ENCODE peak calls at places on chromosome 4, in nine cellular contexts. One of them, this sample, is unnamed.

GRCh38 chr4:17512973-17513665 is 1.2 kb upstream of the QDPR start:
- DNase-seq in tibial nerve: no peak
- DNase-seq in upper lobe of left lung: no peak
- DNase-seq in sigmoid colon: no peak
- DNase-seq in heart left ventricle: no peak
- DNase-seq in right lobe of liver: no peak
- DNase-seq in transverse colon: no peak
- DNase-seq in endothelial cell of umbilical vein: no peak
- DNase-seq in prostate gland: no peak
- DNase-seq in this sample: peak

GRCh38 chr4:139312552-139313332 is 10.5 kb upstream of the NDUFC1 start:
- DNase-seq in upper lobe of left lung: no peak
- DNase-seq in heart left ventricle: no peak
- DNase-seq in sigmoid colon: no peak
- DNase-seq in endothelial cell of umbilical vein: no peak
- DNase-seq in transverse colon: no peak
- DNase-seq in prostate gland: no peak
- DNase-seq in tibial nerve: no peak
- DNase-seq in right lobe of liver: no peak
- DNase-seq in this sample: peak

GRCh38 chr4:56408978-56409377 is 21.7 kb upstream of the AASDH start:
- DNase-seq in endothelial cell of umbilical vein: no peak
- DNase-seq in right lobe of liver: no peak
- DNase-seq in upper lobe of left lung: no peak
- DNase-seq in tibial nerve: no peak
- DNase-seq in transverse colon: no peak
- DNase-seq in sigmoid colon: no peak
- DNase-seq in prostate gland: no peak
- DNase-seq in heart left ventricle: no peak
- DNase-seq in this sample: no peak

GRCh38 chr4:39259571-39260330 is 77.4 kb downstream of the WDR19 start:
- DNase-seq in tibial nerve: no peak
- DNase-seq in upper lobe of left lung: no peak
- DNase-seq in heart left ventricle: no peak
- DNase-seq in prostate gland: no peak
- DNase-seq in transverse colon: no peak
- DNase-seq in endothelial cell of umbilical vein: peak
- DNase-seq in sigmoid colon: no peak
- DNase-seq in right lobe of liver: no peak
- DNase-seq in this sample: no peak

GRCh38 chr4:14180983-14181601 is 553.6 kb upstream of the BOD1L1 start:
- DNase-seq in endothelial cell of umbilical vein: peak
- DNase-seq in prostate gland: peak
- DNase-seq in upper lobe of left lung: no peak
- DNase-seq in tibial nerve: no peak
- DNase-seq in sigmoid colon: no peak
- DNase-seq in heart left ventricle: no peak
- DNase-seq in right lobe of liver: no peak
- DNase-seq in transverse colon: no peak
- DNase-seq in this sample: no peak

GRCh38 chr4:109675843-109676242 is 27.4 kb downstream of the CASP6 start:
- DNase-seq in sigmoid colon: no peak
- DNase-seq in endothelial cell of umbilical vein: no peak
- DNase-seq in tibial nerve: no peak
- DNase-seq in prostate gland: no peak
- DNase-seq in transverse colon: no peak
- DNase-seq in right lobe of liver: no peak
- DNase-seq in upper lobe of left lung: no peak
- DNase-seq in heart left ventricle: no peak
- DNase-seq in this sample: no peak

GRCh38 chr4:86449746-86450145 is 89.9 kb upstream of the MAPK10 start:
- DNase-seq in endothelial cell of umbilical vein: no peak
- DNase-seq in heart left ventricle: no peak
- DNase-seq in sigmoid colon: no peak
- DNase-seq in right lobe of liver: no peak
- DNase-seq in prostate gland: no peak
- DNase-seq in transverse colon: no peak
- DNase-seq in tibial nerve: no peak
- DNase-seq in upper lobe of left lung: no peak
- DNase-seq in this sample: peak

GRCh38 chr4:93814141-93814540 is 14.4 kb upstream of the ATOH1 start:
- DNase-seq in heart left ventricle: no peak
- DNase-seq in sigmoid colon: no peak
- DNase-seq in transverse colon: no peak
- DNase-seq in right lobe of liver: no peak
- DNase-seq in prostate gland: no peak
- DNase-seq in upper lobe of left lung: no peak
- DNase-seq in tibial nerve: no peak
- DNase-seq in endothelial cell of umbilical vein: no peak
- DNase-seq in this sample: no peak

GRCh38 chr4:102760645-102761477 is at the start of gene MANBA:
- DNase-seq in tibial nerve: peak
- DNase-seq in transverse colon: peak
- DNase-seq in right lobe of liver: peak
- DNase-seq in endothelial cell of umbilical vein: peak
- DNase-seq in heart left ventricle: peak
- DNase-seq in upper lobe of left lung: peak
- DNase-seq in sigmoid colon: peak
- DNase-seq in prostate gland: peak
- DNase-seq in this sample: peak
- TF ChIP-seq CTCF in tibial nerve: no peak
- TF ChIP-seq CTCF in transverse colon: no peak
- TF ChIP-seq CTCF in right lobe of liver: no peak
- TF ChIP-seq CTCF in endothelial cell of umbilical vein: no peak
- TF ChIP-seq CTCF in heart left ventricle: no peak
- TF ChIP-seq CTCF in upper lobe of left lung: no peak
- TF ChIP-seq CTCF in sigmoid colon: no peak
- TF ChIP-seq CTCF in prostate gland: no peak
- TF ChIP-seq CTCF in this sample: no peak

GRCh38 chr4:156970501-156971167 is 965 bp downstream of the PDGFC start:
- DNase-seq in tibial nerve: peak
- DNase-seq in transverse colon: peak
- DNase-seq in heart left ventricle: peak
- DNase-seq in endothelial cell of umbilical vein: peak
- DNase-seq in sigmoid colon: peak
- DNase-seq in right lobe of liver: peak
- DNase-seq in prostate gland: peak
- DNase-seq in upper lobe of left lung: peak
- DNase-seq in this sample: no peak

GRCh38 chr4:156972370-156972980 is 876 bp upstream of the PDGFC start:
- DNase-seq in right lobe of liver: no peak
- DNase-seq in transverse colon: no peak
- DNase-seq in sigmoid colon: no peak
- DNase-seq in upper lobe of left lung: no peak
- DNase-seq in tibial nerve: no peak
- DNase-seq in heart left ventricle: no peak
- DNase-seq in endothelial cell of umbilical vein: no peak
- DNase-seq in prostate gland: no peak
- DNase-seq in this sample: no peak

GRCh38 chr4:156974264-156974663 is 2.7 kb upstream of the PDGFC start:
- DNase-seq in upper lobe of left lung: no peak
- DNase-seq in prostate gland: no peak
- DNase-seq in sigmoid colon: no peak
- DNase-seq in heart left ventricle: no peak
- DNase-seq in endothelial cell of umbilical vein: no peak
- DNase-seq in right lobe of liver: no peak
- DNase-seq in tibial nerve: no peak
- DNase-seq in transverse colon: no peak
- DNase-seq in this sample: no peak

GRCh38 chr4:156971168-156971601 is 414 bp downstream of the PDGFC start:
- DNase-seq in right lobe of liver: peak
- DNase-seq in tibial nerve: no peak
- DNase-seq in transverse colon: peak
- DNase-seq in prostate gland: peak
- DNase-seq in heart left ventricle: peak
- DNase-seq in sigmoid colon: peak
- DNase-seq in endothelial cell of umbilical vein: no peak
- DNase-seq in upper lobe of left lung: no peak
- DNase-seq in this sample: no peak

DNA sequence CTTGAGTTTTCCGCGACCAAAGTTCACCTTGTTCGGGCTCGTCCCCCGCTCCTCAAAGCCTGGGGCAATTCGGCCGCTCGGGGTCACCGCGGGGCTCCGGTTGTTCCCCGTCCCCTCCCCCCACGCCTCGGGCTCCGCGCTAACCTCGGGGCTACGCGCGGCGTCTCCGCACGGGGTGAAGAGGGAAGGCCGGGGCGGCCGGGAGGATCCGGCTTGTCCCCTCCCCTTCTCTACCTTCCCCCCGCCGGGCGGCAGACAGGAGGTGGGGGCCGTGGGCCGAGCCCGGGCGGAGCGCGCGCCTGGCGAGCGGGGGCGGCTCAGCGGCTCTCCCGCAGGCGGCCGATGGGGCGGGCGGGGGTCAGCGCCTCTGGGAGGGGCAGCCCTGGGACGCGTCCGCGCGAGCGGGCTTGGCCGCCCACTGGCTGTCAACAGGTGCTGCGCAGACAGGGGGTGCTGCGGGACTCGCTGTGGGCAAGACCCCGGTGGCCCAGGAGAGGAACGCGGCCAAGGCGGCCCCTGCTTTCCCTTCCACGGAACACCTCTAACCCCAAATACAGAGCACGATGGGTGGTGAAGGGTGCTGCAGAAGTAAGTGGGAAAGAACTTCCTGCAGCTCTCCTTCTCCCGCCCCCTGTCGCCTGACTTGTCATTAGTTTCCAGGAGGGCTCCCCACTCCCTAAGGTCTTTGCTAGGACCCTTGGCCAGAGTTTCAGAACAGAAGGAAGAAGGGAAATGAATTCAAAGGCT is at the start of gene PDGFC:
- DNase-seq in heart left ventricle: peak
- DNase-seq in tibial nerve: peak
- DNase-seq in endothelial cell of umbilical vein: peak
- DNase-seq in upper lobe of left lung: peak
- DNase-seq in transverse colon: peak
- DNase-seq in prostate gland: peak
- DNase-seq in right lobe of liver: peak
- DNase-seq in sigmoid colon: peak
- DNase-seq in this sample: no peak
- TF ChIP-seq POLR2A in heart left ventricle: peak
- TF ChIP-seq POLR2A in tibial nerve: no peak
- TF ChIP-seq POLR2A in endothelial cell of umbilical vein: no peak
- TF ChIP-seq POLR2A in upper lobe of left lung: peak
- TF ChIP-seq POLR2A in transverse colon: no peak
- TF ChIP-seq POLR2A in prostate gland: peak
- TF ChIP-seq POLR2A in right lobe of liver: peak
- TF ChIP-seq POLR2A in sigmoid colon: peak
- TF ChIP-seq POLR2A in this sample: no peak

GRCh38 chr4:75724867-75725724 is 719 bp downstream of the USO1 start:
- DNase-seq in upper lobe of left lung: peak
- DNase-seq in transverse colon: peak
- DNase-seq in tibial nerve: peak
- DNase-seq in heart left ventricle: peak
- DNase-seq in right lobe of liver: peak
- DNase-seq in sigmoid colon: peak
- DNase-seq in prostate gland: peak
- DNase-seq in endothelial cell of umbilical vein: peak
- DNase-seq in this sample: peak

GRCh38 chr4:75723117-75723801 is 1.1 kb upstream of the USO1 start:
- DNase-seq in sigmoid colon: no peak
- DNase-seq in heart left ventricle: no peak
- DNase-seq in right lobe of liver: peak
- DNase-seq in prostate gland: no peak
- DNase-seq in upper lobe of left lung: no peak
- DNase-seq in tibial nerve: no peak
- DNase-seq in transverse colon: no peak
- DNase-seq in endothelial cell of umbilical vein: peak
- DNase-seq in this sample: peak

GRCh38 chr4:75722417-75722816 is 2.0 kb upstream of the USO1 start:
- DNase-seq in heart left ventricle: no peak
- DNase-seq in prostate gland: no peak
- DNase-seq in sigmoid colon: no peak
- DNase-seq in tibial nerve: no peak
- DNase-seq in endothelial cell of umbilical vein: no peak
- DNase-seq in upper lobe of left lung: no peak
- DNase-seq in right lobe of liver: no peak
- DNase-seq in transverse colon: no peak
- DNase-seq in this sample: no peak

GRCh38 chr4:75723802-75724065 is 643 bp upstream of the USO1 start:
- DNase-seq in sigmoid colon: no peak
- DNase-seq in transverse colon: no peak
- DNase-seq in heart left ventricle: no peak
- DNase-seq in right lobe of liver: no peak
- DNase-seq in tibial nerve: no peak
- DNase-seq in endothelial cell of umbilical vein: no peak
- DNase-seq in upper lobe of left lung: no peak
- DNase-seq in prostate gland: no peak
- DNase-seq in this sample: no peak

DNA sequence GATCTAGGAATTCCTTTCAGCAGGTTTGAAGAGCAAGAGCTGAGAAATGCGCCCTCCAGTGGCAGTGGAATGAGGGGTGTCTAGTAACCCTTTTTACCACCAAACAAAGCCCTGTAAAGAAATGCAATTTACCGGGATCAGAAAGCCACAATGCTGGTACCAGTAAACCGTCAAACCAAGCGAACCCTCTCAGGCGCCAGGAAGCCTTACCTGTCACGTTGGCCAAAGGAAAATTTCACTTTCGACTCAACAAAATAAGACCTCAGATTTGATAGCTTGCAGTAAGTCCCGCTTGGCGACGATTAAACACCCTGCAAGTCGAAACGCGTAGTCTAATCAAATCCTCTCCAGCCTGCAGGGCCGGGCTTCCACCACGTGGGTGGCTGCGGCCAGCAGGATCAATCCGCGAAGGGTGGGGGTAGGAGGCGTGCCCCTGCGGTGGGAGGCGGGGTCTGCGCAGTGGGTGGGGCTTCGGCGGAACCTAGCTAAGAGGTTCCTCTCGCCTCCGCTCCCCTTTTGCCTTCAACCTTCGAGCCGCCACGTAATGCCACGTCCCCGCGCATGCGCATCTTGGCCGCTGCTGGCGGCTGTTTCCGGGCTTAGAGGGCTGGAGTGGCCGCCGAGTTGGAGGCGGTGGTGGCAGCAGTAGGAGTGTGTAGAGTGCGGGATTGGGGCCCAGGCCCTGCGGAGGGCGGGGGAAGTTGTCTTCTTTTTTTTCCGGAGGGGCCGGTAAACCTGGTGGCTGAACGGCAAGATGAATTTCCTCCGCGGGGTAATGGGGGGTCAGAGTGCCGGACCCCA is at the start of gene USO1:
- DNase-seq in tibial nerve: peak
- DNase-seq in heart left ventricle: peak
- DNase-seq in prostate gland: peak
- DNase-seq in upper lobe of left lung: peak
- DNase-seq in right lobe of liver: peak
- DNase-seq in sigmoid colon: peak
- DNase-seq in transverse colon: peak
- DNase-seq in endothelial cell of umbilical vein: peak
- DNase-seq in this sample: peak
- TF ChIP-seq CTCF in tibial nerve: peak
- TF ChIP-seq CTCF in heart left ventricle: peak
- TF ChIP-seq CTCF in prostate gland: peak
- TF ChIP-seq CTCF in upper lobe of left lung: peak
- TF ChIP-seq CTCF in right lobe of liver: peak
- TF ChIP-seq CTCF in sigmoid colon: peak
- TF ChIP-seq CTCF in transverse colon: peak
- TF ChIP-seq CTCF in endothelial cell of umbilical vein: peak
- TF ChIP-seq CTCF in this sample: peak

GRCh38 chr4:48127882-48128394 is 6.1 kb downstream of the TXK start:
- DNase-seq in heart left ventricle: peak
- DNase-seq in sigmoid colon: no peak
- DNase-seq in tibial nerve: no peak
- DNase-seq in right lobe of liver: peak
- DNase-seq in transverse colon: peak
- DNase-seq in upper lobe of left lung: peak
- DNase-seq in prostate gland: peak
- DNase-seq in endothelial cell of umbilical vein: peak
- DNase-seq in this sample: peak
- TF ChIP-seq POLR2A in heart left ventricle: no peak
- TF ChIP-seq POLR2A in sigmoid colon: no peak
- TF ChIP-seq POLR2A in tibial nerve: no peak
- TF ChIP-seq POLR2A in right lobe of liver: no peak
- TF ChIP-seq POLR2A in transverse colon: no peak
- TF ChIP-seq POLR2A in upper lobe of left lung: no peak
- TF ChIP-seq POLR2A in prostate gland: no peak
- TF ChIP-seq POLR2A in endothelial cell of umbilical vein: peak
- TF ChIP-seq POLR2A in this sample: no peak

This sample was measured in NB4.